ENCODE peak calls at places on chromosomes 6 and 20, in four cellular contexts. W, S, R and G are unnamed samples.

GRCh38 chr20:23939641-23940040 is 48.9 kb downstream of the GGTLC1 start:
- DNase-seq in W (no peak), S (no peak), R (no peak), G (no peak)

GRCh38 chr6:169250660-169251059 is 3.0 kb downstream of the THBS2 start:
- DNase-seq in R (no peak), S (no peak), W (peak; percentile 63), G (peak; percentile 77)

GRCh38 chr6:144585217-144585814 is 300.2 kb downstream of the UTRN start:
- DNase-seq in W (no peak), S (no peak), R (peak; percentile 32), G (peak; percentile 5)

GRCh38 chr6:149938571-149939462 is 3.0 kb upstream of the ULBP2 start:
- DNase-seq in W (no peak), S (peak; percentile 55), R (no peak), G (no peak)

GRCh38 chr20:51802170-51802745 is at the start of gene SALL4:
- DNase-seq in W (no peak), S (no peak), R (no peak), G (no peak)

GRCh38 chr6:55819811-55820210 is 55.6 kb downstream of the BMP5 start:
- DNase-seq in S (no peak), R (no peak), W (no peak), G (no peak)

GRCh38 chr6:128432394-128432793 is 88.0 kb downstream of the PTPRK start:
- DNase-seq in S (no peak), W (peak; percentile 28), R (no peak), G (peak; percentile 17)

GRCh38 chr6:87697581-87698552 is 4.2 kb downstream of the AKIRIN2 start:
- DNase-seq in R (peak; percentile 60), S (no peak), W (no peak), G (no peak)

GRCh38 chr6:98716341-98716740 is 118.0 kb upstream of the POU3F2 start:
- DNase-seq in S (no peak), R (no peak), W (no peak), G (no peak)

GRCh38 chr20:24316731-24317130 is 152.7 kb upstream of the SYNDIG1 start:
- DNase-seq in W (no peak), S (no peak), R (no peak), G (no peak)

GRCh38 chr6:68108243-68108835 is 526.7 kb upstream of the ADGRB3 start:
- DNase-seq in W (peak; percentile 60), S (no peak), R (no peak), G (peak; percentile 19)

GRCh38 chr6:158086054-158086705 is 81.9 kb downstream of the SERAC1 start:
- DNase-seq in W (peak; percentile 66), S (no peak), R (no peak), G (no peak)

GRCh38 chr6:5606546-5606945 is 345.2 kb downstream of the FARS2 start:
- DNase-seq in S (no peak), R (no peak), W (no peak), G (no peak)

GRCh38 chr6:138430361-138431145 is 26.5 kb downstream of the HEBP2 start:
- DNase-seq in W (no peak), R (no peak), S (no peak), G (no peak)

GRCh38 chr6:45209762-45210161 is 118.4 kb upstream of the RUNX2 start:
- DNase-seq in W (no peak), S (peak; percentile 6), R (no peak), G (no peak)

GRCh38 chr6:143234686-143235085 is 174.0 kb downstream of the AIG1 start:
- DNase-seq in W (no peak), R (no peak), S (no peak), G (no peak)

GRCh38 chr6:30319146-30319835 is 7.4 kb upstream of the TRIM39 start:
- DNase-seq in S (no peak), W (no peak), R (no peak), G (no peak)

GRCh38 chr6:164322533-164322932 is 908.0 kb downstream of the QKI start:
- DNase-seq in R (no peak), W (peak; percentile 76), S (no peak), G (peak; percentile 29)

GRCh38 chr6:73180718-73181619 is 44.3 kb downstream of the KHDC1L start:
- DNase-seq in R (peak; percentile 81), S (peak; percentile 7), W (peak; percentile 52), G (peak; percentile 57)

GRCh38 chr6:167841981-167842380 is 15.3 kb downstream of the AFDN start:
- DNase-seq in R (no peak), S (no peak), W (no peak), G (no peak)

GRCh38 chr20:53515749-53516148 is 77.9 kb downstream of the ZNF217 start:
- DNase-seq in W (no peak), R (no peak), S (no peak), G (no peak)

GRCh38 chr6:39599996-39600395 is 125.2 kb downstream of the KIF6 start:
- DNase-seq in R (no peak), S (no peak), W (no peak), G (no peak)

GRCh38 chr6:152386131-152386530 is 251.0 kb downstream of the SYNE1 start:
- DNase-seq in R (no peak), S (no peak), W (no peak), G (no peak)

GRCh38 chr6:116444092-116444491 is 17.1 kb upstream of the CALHM6 start:
- DNase-seq in S (no peak), R (peak; percentile 44), W (no peak), G (peak; percentile 38)

GRCh38 chr6:114000066-114000465 is 29.1 kb upstream of the HDAC2 start:
- DNase-seq in R (no peak), S (no peak), W (no peak), G (no peak)

GRCh38 chr6:85114583-85114939 is 335.3 kb upstream of the NT5E start:
- DNase-seq in R (no peak), W (no peak), S (no peak), G (no peak)

GRCh38 chr6:6966127-6966526 is 141.6 kb upstream of the RREB1 start:
- DNase-seq in S (no peak), R (no peak), W (no peak), G (no peak)

GRCh38 chr6:87784690-87785089 is 82.7 kb upstream of the AKIRIN2 start:
- DNase-seq in R (no peak), S (no peak), W (no peak), G (no peak)

GRCh38 chr20:4534315-4534714 is 187.4 kb upstream of the PRND start:
- DNase-seq in R (no peak), W (no peak), S (no peak), G (no peak)

GRCh38 chr20:57685134-57685851 is 24.5 kb downstream of the PMEPA1 start:
- DNase-seq in R (peak; percentile 28), S (no peak), W (no peak), G (no peak)

GRCh38 chr6:35754452-35755321 is 17.9 kb downstream of the ARMC12 start:
- DNase-seq in R (no peak), S (no peak), W (no peak), G (no peak)

GRCh38 chr6:14966902-14967711 is 278.8 kb upstream of the JARID2 start:
- DNase-seq in R (no peak), S (no peak), W (no peak), G (no peak)

GRCh38 chr6:122709922-122710512 is 69.5 kb upstream of the FABP7 start:
- DNase-seq in R (no peak), W (no peak), S (no peak), G (no peak)

GRCh38 chr6:107869871-107870270 is 45.8 kb upstream of the SCML4 start:
- DNase-seq in W (no peak), S (no peak), R (peak; percentile 27), G (no peak)

GRCh38 chr20:24607402-24607801 is 138.0 kb downstream of the SYNDIG1 start:
- DNase-seq in S (no peak), R (no peak), W (no peak), G (no peak)

GRCh38 chr6:24099181-24099580 is 26.8 kb upstream of the NRSN1 start:
- DNase-seq in R (no peak), S (no peak), W (no peak), G (no peak)

GRCh38 chr6:40425192-40425919 is 161.8 kb downstream of the LRFN2 start:
- DNase-seq in R (no peak), W (no peak), S (no peak), G (no peak)

GRCh38 chr6:77456531-77457248 is 6.6 kb downstream of the HTR1B start:
- DNase-seq in W (peak; percentile 100), S (no peak), R (no peak), G (peak; percentile 52)